ENCODE peak calls at places on chromosomes 16 and 17, in eight cellular contexts. A is fibroblast of lung, K is PC-3, G is trophoblast cell, O is IMR-90, D is GM23338, Y is Karpas-422, S is OCI-LY7. J is an unnamed sample.

GRCh38 chr16:2278956-2279800 is 11.3 kb upstream of the RNPS1 start:
- DNase-seq in A (no peak), Y (no peak), O (no peak), K (no peak), S (no peak), D (no peak), G (no peak), J (no peak)

GRCh38 chr17:58829172-58829637 is 73.6 kb downstream of the PPM1E start:
- DNase-seq in K (no peak), D (no peak), O (no peak), Y (no peak), G (no peak), S (no peak), A (no peak), J (no peak)

GRCh38 chr17:34703533-34703932 is 124.2 kb downstream of the TMEM132E start:
- DNase-seq in O (peak), A (peak), S (peak), G (peak), K (peak), Y (peak), D (peak), J (peak)

GRCh38 chr16:66604376-66605176 is at the start of gene CMTM3:
- DNase-seq in Y (peak), A (peak), S (peak), D (peak), G (no peak), K (peak), O (peak), J (peak)

GRCh38 chr17:1486802-1487695 is 5.4 kb downstream of the MYO1C start:
- DNase-seq in O (no peak), G (peak), A (peak), D (peak), Y (peak), S (peak), K (no peak), J (peak)

GRCh38 chr17:48732688-48733629 is 4.4 kb upstream of the HOXB13 start:
- DNase-seq in D (peak), G (no peak), K (peak), S (no peak), Y (no peak), O (no peak), A (no peak), J (no peak)

GRCh38 chr17:17545031-17545820 is 46.3 kb downstream of the PEMT start:
- DNase-seq in A (peak), D (no peak), Y (no peak), G (no peak), O (peak), K (no peak), S (no peak), J (no peak)

GRCh38 chr17:66343531-66344078 is 41.2 kb downstream of the PRKCA start:
- DNase-seq in D (no peak), A (no peak), S (no peak), G (no peak), K (peak), Y (no peak), O (no peak), J (peak)

GRCh38 chr17:34613064-34614019 is 34.0 kb downstream of the TMEM132E start:
- DNase-seq in A (no peak), G (no peak), K (no peak), D (peak), Y (no peak), S (no peak), O (no peak), J (no peak)

GRCh38 chr17:77886387-77886728 is 72.1 kb upstream of the TNRC6C start:
- DNase-seq in A (no peak), O (no peak), K (no peak), S (peak), G (no peak), D (no peak), Y (peak), J (no peak)

GRCh38 chr16:16045311-16045710 is 95.9 kb downstream of the ABCC1 start:
- DNase-seq in D (no peak), K (peak), Y (no peak), S (no peak), A (no peak), O (no peak), G (no peak), J (peak)

GRCh38 chr17:4708436-4708835 is 2.0 kb upstream of the ARRB2 start:
- DNase-seq in O (no peak), G (no peak), D (peak), Y (peak), A (no peak), S (peak), K (peak), J (no peak)

GRCh38 chr16:74841469-74841868 is 66.8 kb upstream of the FA2H start:
- DNase-seq in K (no peak), O (no peak), A (no peak), Y (no peak), D (no peak), G (no peak), S (no peak), J (no peak)

GRCh38 chr16:74841904-74842303 is 67.3 kb upstream of the FA2H start:
- DNase-seq in G (no peak), A (no peak), Y (no peak), S (no peak), O (no peak), D (no peak), K (no peak), J (no peak)

GRCh38 chr16:74836111-74836671 is 61.6 kb upstream of the FA2H start:
- DNase-seq in O (no peak), S (no peak), D (no peak), A (no peak), K (no peak), Y (no peak), G (no peak), J (no peak)

GRCh38 chr16:74832228-74832627 is 57.6 kb upstream of the FA2H start:
- DNase-seq in Y (no peak), G (no peak), S (no peak), K (no peak), D (no peak), A (no peak), O (no peak), J (no peak)

DNA sequence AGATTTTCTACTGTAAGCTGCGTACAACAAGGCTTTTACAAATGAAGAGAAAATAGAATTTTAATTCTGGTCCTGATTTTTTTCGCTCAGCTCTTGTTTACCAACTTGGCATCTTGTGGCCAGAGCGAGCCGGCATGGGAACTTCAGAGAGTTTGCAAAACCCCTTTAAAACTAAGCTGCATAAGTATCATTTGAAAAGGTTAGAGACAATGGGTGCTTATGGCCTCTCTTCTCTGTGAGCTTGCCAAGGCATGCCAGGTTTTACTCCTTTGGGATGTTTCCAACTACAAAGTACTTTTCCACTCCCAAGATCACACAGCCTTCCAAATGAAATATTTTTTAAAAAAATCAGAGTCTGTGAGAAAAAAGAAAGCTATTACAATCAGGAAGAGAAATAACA is 62.4 kb upstream of the FA2H start:
- DNase-seq in O (no peak), D (no peak), A (no peak), Y (no peak), G (no peak), S (no peak), K (no peak), J (no peak)
- H3K4me2 ChIP-seq in O (no peak), D (no peak), A (no peak), Y (no peak), G (no peak), S (no peak), K (no peak), J (no peak)

GRCh38 chr17:46178550-46179198 is 14.6 kb downstream of the KANSL1 start:
- DNase-seq in K (peak), A (peak), D (no peak), O (peak), Y (no peak), G (no peak), S (no peak), J (no peak)

GRCh38 chr17:46175891-46176290 is 17.3 kb downstream of the KANSL1 start:
- DNase-seq in O (peak), S (no peak), Y (no peak), G (no peak), K (no peak), A (no peak), D (no peak), J (no peak)

GRCh38 chr17:46173153-46173552 is 20.1 kb downstream of the KANSL1 start:
- DNase-seq in S (no peak), A (no peak), Y (no peak), D (no peak), O (no peak), K (no peak), G (no peak), J (no peak)

GRCh38 chr17:46179375-46179999 is 13.7 kb downstream of the KANSL1 start:
- DNase-seq in G (no peak), Y (no peak), K (no peak), A (no peak), S (no peak), D (peak), O (no peak), J (no peak)

DNA sequence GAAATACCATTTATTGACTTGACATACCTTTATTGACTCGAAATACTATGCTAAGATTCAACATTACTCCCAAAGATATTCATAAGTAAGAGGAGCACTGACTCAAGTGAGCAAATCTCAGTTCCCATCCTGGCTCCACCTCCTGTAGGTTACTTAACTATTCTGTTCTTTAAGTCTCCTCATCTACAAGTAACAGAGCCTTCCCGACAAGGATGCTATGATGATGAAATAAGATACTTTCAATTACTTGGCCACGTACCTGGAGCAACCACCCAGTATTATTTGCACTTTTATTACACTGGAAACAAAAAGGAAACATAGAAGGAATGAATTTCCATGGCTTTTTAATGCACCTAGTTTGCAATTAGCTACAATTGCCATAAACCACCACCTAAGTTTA is 16.3 kb downstream of the KANSL1 start:
- DNase-seq in A (no peak), D (no peak), O (no peak), Y (no peak), K (no peak), S (no peak), G (no peak), J (no peak)
- H3K4me3 ChIP-seq in A (no peak), D (no peak), O (no peak), Y (no peak), K (no peak), S (no peak), G (no peak), J (no peak)

DNA sequence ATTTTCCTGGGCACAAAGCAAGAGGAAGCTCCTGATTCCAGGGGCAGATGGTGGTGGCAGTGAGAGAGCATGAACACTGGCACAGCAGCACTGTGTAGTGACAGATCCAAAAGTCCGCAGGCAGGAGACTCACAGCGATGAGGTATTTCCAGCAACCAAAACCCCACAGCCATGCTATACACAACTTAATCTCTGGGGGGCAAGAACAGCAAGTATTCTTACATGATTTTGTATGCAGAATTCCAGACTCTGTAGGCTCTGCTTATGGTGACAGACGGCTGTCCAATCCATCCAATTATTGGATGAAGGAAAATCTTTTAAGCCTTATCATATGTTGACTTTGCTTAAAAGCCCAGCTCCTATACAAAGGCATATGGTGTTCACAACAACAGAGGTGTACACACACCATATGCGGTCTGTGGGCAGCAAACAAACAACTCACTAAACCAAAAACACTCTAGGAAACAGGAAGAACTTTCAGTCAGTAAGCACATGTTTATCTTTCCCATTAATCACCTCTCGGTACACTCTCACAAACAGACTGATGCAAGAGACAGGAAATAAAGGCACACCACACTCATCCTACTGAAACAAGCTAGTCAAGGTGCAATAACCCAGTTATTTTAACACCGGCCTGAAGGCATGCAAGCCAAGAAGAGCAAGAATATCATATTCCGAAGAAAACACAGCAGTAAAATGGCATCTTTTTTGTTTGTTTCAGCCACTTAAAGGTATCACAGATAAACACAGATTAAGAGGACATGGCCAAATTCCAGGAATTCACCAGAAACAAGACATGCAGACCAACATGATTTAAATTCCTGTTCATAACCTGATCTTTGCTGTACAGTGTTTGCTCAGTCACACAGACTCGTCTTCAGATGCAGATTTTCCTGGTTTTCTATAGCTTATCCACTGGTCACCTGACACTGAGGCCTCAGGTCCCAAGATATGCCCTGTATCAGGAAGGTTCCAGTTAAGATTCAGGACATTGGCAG is 47.8 kb downstream of the ERN1 start:
- DNase-seq in G (peak), D (no peak), S (peak), K (peak), Y (no peak), A (peak), O (peak), J (peak)
- H3K27ac ChIP-seq in G (peak), D (peak), S (peak), K (peak), Y (no peak), A (no peak), O (peak), J (peak)

GRCh38 chr17:39951924-39952664 is 10.7 kb upstream of the GSDMA start:
- DNase-seq in S (no peak), K (no peak), D (no peak), Y (no peak), G (no peak), A (no peak), O (no peak), J (no peak)
- H3K4me2 ChIP-seq in S (peak), K (peak), D (peak), Y (peak), G (peak), A (peak), O (peak), J (peak)

J was measured in PC-9.